ENCODE peak calls at places on chromosomes 16 and 17, in eight cellular contexts. B is stomach; O is CD8-positive, alpha-beta T cell; Z is progenitor cell of endocrine pancreas; S is IMR-90; X is RWPE1; T is GM13976; G is transverse colon. R is an unnamed sample.

GRCh38 chr16:89410794-89411309 is 79.5 kb downstream of the ANKRD11 start:
- DNase-seq in B (peak; percentile 89), O (no peak), Z (no peak), S (peak; percentile 86), X (peak; percentile 29), T (no peak), G (peak; percentile 40), R (no peak)

GRCh38 chr17:38749222-38750043 is 1.3 kb upstream of the PCGF2 start:
- DNase-seq in B (peak; percentile 81), O (no peak), Z (peak; percentile 55), S (peak; percentile 52), X (no peak), T (peak; percentile 74), G (peak; percentile 84), R (no peak)

GRCh38 chr16:86324320-86324719 is 186.0 kb upstream of the FOXF1 start:
- DNase-seq in B (no peak), O (no peak), Z (no peak), S (no peak), X (no peak), T (no peak), G (no peak), R (no peak)

GRCh38 chr16:49260253-49260652 is 21.4 kb downstream of the CBLN1 start:
- DNase-seq in B (no peak), O (no peak), Z (no peak), S (no peak), X (no peak), T (no peak), G (no peak), R (no peak)

GRCh38 chr17:2455956-2456355 is 55.1 kb upstream of the MNT start:
- DNase-seq in B (no peak), O (no peak), Z (no peak), S (no peak), X (no peak), T (no peak), G (no peak), R (no peak)

GRCh38 chr17:31390748-31391495 is 553 bp upstream of the RAB11FIP4 start:
- DNase-seq in B (peak; percentile 23), O (no peak), Z (no peak), S (no peak), X (no peak), T (no peak), G (no peak), R (peak; percentile 22)

GRCh38 chr16:55628306-55628968 is 27.4 kb upstream of the SLC6A2 start:
- DNase-seq in B (no peak), O (no peak), Z (no peak), S (no peak), X (no peak), T (no peak), G (no peak), R (no peak)

GRCh38 chr16:88602091-88602490 is 31.9 kb downstream of the ZC3H18 start:
- DNase-seq in B (no peak), O (no peak), Z (no peak), S (no peak), X (no peak), T (no peak), G (no peak), R (no peak)

DNA sequence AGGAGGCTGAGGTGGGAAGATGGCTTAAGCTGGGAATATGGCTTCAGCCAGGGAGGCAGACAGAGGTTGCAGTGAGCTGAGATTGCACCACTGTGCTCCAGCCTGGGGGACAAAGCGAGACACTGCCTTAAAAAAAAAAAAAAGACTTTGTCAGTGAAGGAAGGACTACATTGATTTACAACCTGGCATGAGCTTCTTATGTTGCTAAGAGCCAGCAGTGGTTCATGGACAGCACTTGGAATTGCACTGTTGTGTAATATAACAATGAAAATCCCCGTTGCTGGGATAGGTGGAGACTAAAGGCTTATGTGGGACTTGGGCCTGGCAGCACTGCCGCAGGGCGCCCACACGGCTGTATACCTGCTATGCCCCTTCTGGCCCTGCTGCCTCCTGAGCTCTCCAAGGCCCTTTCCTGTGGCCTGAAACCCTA is 14.1 kb upstream of the SLC16A5 start:
- DNase-seq in B (no peak), O (no peak), Z (no peak), S (no peak), X (no peak), T (no peak), G (peak; percentile 53), R (no peak)
- TF ChIP-seq CTCF in B (no peak), O (no peak), Z (no peak), S (no peak), X (no peak), T (no peak), G (peak; percentile 19), R (no peak)

DNA sequence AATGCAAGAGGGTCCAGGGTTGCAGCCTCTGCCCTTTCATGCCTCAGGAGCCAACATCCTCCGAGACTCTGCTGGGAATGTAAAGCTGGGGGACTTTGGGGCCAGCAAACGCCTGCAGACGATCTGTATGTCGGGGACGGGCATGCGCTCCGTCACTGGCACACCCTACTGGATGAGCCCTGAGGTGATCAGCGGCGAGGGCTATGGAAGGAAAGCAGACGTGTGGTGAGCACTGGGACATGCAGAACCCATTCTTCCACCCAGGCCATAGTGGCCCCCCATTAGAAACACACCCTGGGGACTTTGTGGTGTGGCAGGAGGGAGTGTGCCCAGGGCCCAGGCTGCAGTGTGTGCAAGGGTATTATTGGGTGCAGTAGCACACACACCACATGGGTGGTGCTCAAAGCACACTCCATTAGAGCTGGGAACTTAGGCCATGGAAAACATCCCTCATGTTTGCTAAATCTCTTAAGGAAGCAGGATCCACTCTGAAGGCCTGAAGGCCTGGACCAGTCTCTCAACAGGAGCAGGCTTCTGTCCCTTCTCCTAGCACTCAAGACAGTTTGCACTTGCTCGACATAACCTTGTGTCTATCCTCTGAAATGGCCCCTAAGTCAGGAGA is 7.6 kb downstream of the LIMD2 start:
- DNase-seq in B (no peak), O (no peak), Z (no peak), S (no peak), X (no peak), T (no peak), G (no peak), R (no peak)
- TF ChIP-seq CTCF in B (no peak), O (no peak), Z (no peak), S (no peak), X (no peak), T (no peak), G (no peak), R (no peak)

DNA sequence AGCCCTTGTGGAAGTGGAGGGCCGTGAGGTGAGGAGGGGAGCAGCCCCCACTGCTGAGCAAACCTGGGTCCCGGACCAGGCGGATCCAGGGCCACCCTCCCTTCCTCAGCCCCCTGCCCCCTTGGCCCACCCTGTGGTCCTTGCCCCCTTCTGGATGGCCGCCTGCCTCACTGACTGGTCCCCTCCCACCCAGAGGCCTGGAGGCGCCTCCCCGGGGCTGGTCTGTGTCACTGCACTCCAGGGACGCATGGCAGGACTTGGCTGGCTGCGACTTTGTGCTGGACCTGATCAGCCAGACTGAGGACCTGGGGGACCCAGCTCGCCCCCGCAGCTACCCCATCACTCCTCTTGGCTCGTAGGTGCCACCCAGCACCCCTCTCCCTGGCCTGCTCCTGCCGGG is 19.2 kb upstream of the SMIM5 start:
- DNase-seq in B (no peak), O (no peak), Z (no peak), S (no peak), X (no peak), T (no peak), G (no peak), R (no peak)
- TF ChIP-seq CTCF in B (no peak), O (no peak), Z (no peak), S (peak; percentile 19), X (no peak), T (peak; percentile 4), G (peak; percentile 21), R (no peak)

GRCh38 chr17:7886227-7887037 is 2.2 kb upstream of the CHD3 start:
- DNase-seq in B (peak; percentile 54), O (peak; percentile 34), Z (no peak), S (peak; percentile 7), X (no peak), T (peak; percentile 54), G (peak; percentile 51), R (peak; percentile 64)

GRCh38 chr17:7887482-7888183 is 956 bp upstream of the CHD3 start:
- DNase-seq in B (peak; percentile 95), O (peak; percentile 80), Z (peak; percentile 57), S (peak; percentile 98), X (peak; percentile 97), T (peak; percentile 93), G (peak; percentile 94), R (peak; percentile 92)

GRCh38 chr17:7888184-7888920 is at the start of gene CHD3:
- DNase-seq in B (peak; percentile 61), O (peak; percentile 14), Z (no peak), S (peak; percentile 21), X (no peak), T (no peak), G (peak; percentile 45), R (no peak)

GRCh38 chr17:7885357-7886226 is 3.0 kb upstream of the CHD3 start:
- DNase-seq in B (peak; percentile 39), O (peak; percentile 27), Z (peak; percentile 38), S (peak; percentile 14), X (no peak), T (peak; percentile 79), G (peak; percentile 55), R (peak; percentile 83)

GRCh38 chr17:7887038-7887481 is 1.5 kb upstream of the CHD3 start:
- DNase-seq in B (no peak), O (no peak), Z (no peak), S (no peak), X (no peak), T (no peak), G (no peak), R (no peak)
- TF ChIP-seq CTCF in B (no peak), O (no peak), Z (no peak), S (no peak), X (no peak), T (no peak), G (peak; percentile 27), R (no peak)